ENCODE peak calls at places on chromosomes 16 and 17, in six cellular contexts. X is fibroblast of villous mesenchyme; W is activated effector memory CD4-positive, alpha-beta T cell treated with Interleukin-2 at 50 U/mL for 16 hours; J is Right ventricle myocardium inferior; S is HS-5; O is testis. T is an unnamed sample.

GRCh38 chr16:73183678-73184092 is 135.8 kb upstream of the ZFHX3 start:
- DNase-seq in X (peak; percentile 60), W (no peak), J (no peak), S (no peak), O (no peak), T (no peak)

GRCh38 chr17:19022747-19023146 is 18.2 kb upstream of the FAM83G start:
- DNase-seq in X (no peak), W (no peak), J (peak; percentile 28), S (no peak), O (no peak), T (no peak)

GRCh38 chr17:6643460-6644125 is 2.7 kb downstream of the TXNDC17 start:
- DNase-seq in X (peak; percentile 81), W (no peak), J (no peak), S (no peak), O (no peak), T (no peak)

GRCh38 chr16:86877835-86878234 is 299.5 kb downstream of the FOXL1 start:
- DNase-seq in X (no peak), W (no peak), J (no peak), S (no peak), O (no peak), T (no peak)

GRCh38 chr16:51553910-51554309 is 402.8 kb upstream of the SALL1 start:
- DNase-seq in X (peak; percentile 72), W (no peak), J (no peak), S (no peak), O (no peak), T (no peak)

GRCh38 chr17:57946798-57947358 is 8.3 kb downstream of the CUEDC1 start:
- DNase-seq in X (peak; percentile 91), W (no peak), J (no peak), S (no peak), O (peak; percentile 24), T (peak; percentile 57)

GRCh38 chr17:43398724-43399595 is at the start of gene ARL4D:
- DNase-seq in X (peak; percentile 79), W (peak; percentile 69), J (peak; percentile 96), S (no peak), O (peak; percentile 96), T (peak; percentile 82)

GRCh38 chr17:29718446-29719039 is 95.8 kb upstream of the CORO6 start:
- DNase-seq in X (no peak), W (no peak), J (no peak), S (no peak), O (no peak), T (no peak)

GRCh38 chr16:19831678-19832077 is 53.0 kb downstream of the GPRC5B start:
- DNase-seq in X (peak; percentile 79), W (no peak), J (no peak), S (peak; percentile 61), O (peak; percentile 53), T (peak; percentile 27)

GRCh38 chr17:57354669-57355068 is 98.3 kb downstream of the MSI2 start:
- DNase-seq in X (no peak), W (no peak), J (no peak), S (no peak), O (no peak), T (no peak)

GRCh38 chr17:27506348-27507218 is 50.3 kb downstream of the KSR1 start:
- DNase-seq in X (no peak), W (no peak), J (no peak), S (no peak), O (no peak), T (peak; percentile 41)

GRCh38 chr16:18788828-18789514 is 1.2 kb downstream of the RPS15A start:
- DNase-seq in X (no peak), W (no peak), J (no peak), S (no peak), O (no peak), T (no peak)

GRCh38 chr17:77258638-77259037 is 117.9 kb downstream of the SEC14L1 start:
- DNase-seq in X (no peak), W (no peak), J (no peak), S (no peak), O (no peak), T (no peak)

GRCh38 chr17:2215616-2216364 is 87.8 kb downstream of the SMG6 start:
- DNase-seq in X (peak; percentile 92), W (peak; percentile 60), J (peak; percentile 89), S (no peak), O (peak; percentile 78), T (no peak)

T was measured in Calu3.